ENCODE peak calls at places on chromosomes 2 and 18, in eight cellular contexts. T, V, N, A, U, P, M and S are unnamed samples. For H3K4me1 and H3K36me3, the result is how much of the 10 kb centered on the place peaks cover.

GRCh38 chr2:198116652-198117175 is 312.3 kb downstream of the PLCL1 start:
- DNase-seq in T (no peak), V (no peak), N (no peak), A (no peak), U (no peak), P (no peak), M (no peak), S (no peak)

GRCh38 chr2:116952254-116952653 is 862.2 kb upstream of the DDX18 start:
- DNase-seq in T (peak), V (no peak), N (no peak), A (no peak), U (no peak), P (no peak), M (no peak), S (no peak)

GRCh38 chr2:58967736-58968135 is 726.6 kb upstream of the FANCL start:
- DNase-seq in T (no peak), V (peak), N (no peak), A (no peak), U (no peak), P (no peak), M (no peak), S (no peak)

GRCh38 chr2:101341901-101342624 is 33.6 kb upstream of the RNF149 start:
- DNase-seq in T (peak), V (peak), N (peak), A (peak), U (peak), P (peak), M (peak), S (peak)

GRCh38 chr2:239950144-239950920 is 74.8 kb downstream of the NDUFA10 start:
- DNase-seq in T (no peak), V (no peak), N (no peak), A (no peak), U (no peak), P (peak), M (no peak), S (no peak)

GRCh38 chr2:239223029-239223329 is 177.8 kb downstream of the HDAC4 start:
- DNase-seq in T (no peak), V (no peak), N (no peak), A (no peak), U (no peak), P (no peak), M (peak), S (no peak)

GRCh38 chr2:200756618-200757321 is 54.9 kb upstream of the BZW1 start:
- DNase-seq in T (no peak), V (no peak), N (no peak), A (no peak), U (no peak), P (no peak), M (no peak), S (peak)

GRCh38 chr2:128520340-128520739 is 201.7 kb upstream of the HS6ST1 start:
- DNase-seq in T (no peak), V (no peak), N (no peak), A (no peak), U (no peak), P (no peak), M (no peak), S (no peak)

GRCh38 chr2:207119048-207119447 is 46.7 kb downstream of the KLF7 start:
- DNase-seq in T (no peak), V (no peak), N (no peak), A (no peak), U (no peak), P (no peak), M (no peak), S (no peak)

GRCh38 chr2:73033142-73033765 is 38.3 kb downstream of the SFXN5 start:
- DNase-seq in T (no peak), V (no peak), N (no peak), A (no peak), U (no peak), P (no peak), M (no peak), S (no peak)

GRCh38 chr2:216372761-216373291 is 543 bp upstream of the MARCHF4 start:
- DNase-seq in T (no peak), V (no peak), N (no peak), A (no peak), U (no peak), P (no peak), M (no peak), S (no peak)

GRCh38 chr2:61463769-61464475 is 7.0 kb downstream of the USP34 start:
- DNase-seq in T (no peak), V (no peak), N (no peak), A (no peak), U (no peak), P (no peak), M (no peak), S (no peak)

GRCh38 chr2:242069018-242069417 is 199.5 kb downstream of the RTP5 start:
- DNase-seq in T (no peak), V (no peak), N (no peak), A (no peak), U (no peak), P (no peak), M (no peak), S (no peak)

GRCh38 chr2:231039821-231040364 is 2.6 kb downstream of the C2orf72 start:
- DNase-seq in T (no peak), V (no peak), N (no peak), A (no peak), U (no peak), P (no peak), M (no peak), S (no peak)

GRCh38 chr18:58388736-58389135 is 240.2 kb downstream of the ALPK2 start:
- DNase-seq in T (no peak), V (no peak), N (no peak), A (no peak), U (no peak), P (no peak), M (no peak), S (no peak)

GRCh38 chr2:75100691-75101236 is 98.6 kb downstream of the TACR1 start:
- DNase-seq in T (no peak), V (no peak), N (no peak), A (no peak), U (no peak), P (no peak), M (no peak), S (no peak)

GRCh38 chr2:134647607-134648256 is 71.1 kb downstream of the TMEM163 start:
- DNase-seq in T (no peak), V (no peak), N (no peak), A (no peak), U (no peak), P (no peak), M (no peak), S (no peak)

GRCh38 chr2:228048838-228049490 is 132.5 kb downstream of the SPHKAP start:
- DNase-seq in T (peak), V (no peak), N (no peak), A (no peak), U (no peak), P (no peak), M (peak), S (peak)

GRCh38 chr2:157233506-157233905 is 24.0 kb upstream of the GALNT5 start:
- DNase-seq in T (no peak), V (no peak), N (no peak), A (no peak), U (no peak), P (no peak), M (no peak), S (no peak)

GRCh38 chr2:200003444-200003843 is 48.1 kb downstream of the MAIP1 start:
- DNase-seq in T (no peak), V (no peak), N (no peak), A (no peak), U (no peak), P (no peak), M (no peak), S (no peak)

GRCh38 chr2:145114726-145115125 is 594.8 kb upstream of the ZEB2 start:
- DNase-seq in T (no peak), V (no peak), N (no peak), A (no peak), U (no peak), P (no peak), M (no peak), S (no peak)

GRCh38 chr18:44741070-44741469 is 60.4 kb downstream of the SETBP1 start:
- DNase-seq in T (no peak), V (no peak), N (no peak), A (no peak), U (no peak), P (no peak), M (no peak), S (no peak)

GRCh38 chr2:152176113-152176714 is 651 bp upstream of the STAM2 start:
- DNase-seq in T (no peak), V (no peak), N (no peak), A (no peak), U (no peak), P (no peak), M (no peak), S (no peak)

GRCh38 chr2:194333091-194333490 is 1323.9 kb upstream of the SLC39A10 start:
- DNase-seq in T (no peak), V (no peak), N (no peak), A (no peak), U (no peak), P (no peak), M (no peak), S (no peak)

GRCh38 chr2:23530121-23530908 is 145.3 kb downstream of the KLHL29 start:
- DNase-seq in T (no peak), V (no peak), N (no peak), A (no peak), U (no peak), P (no peak), M (no peak), S (no peak)

GRCh38 chr18:3046216-3046808 is 33.4 kb upstream of the LPIN2 start:
- DNase-seq in T (no peak), V (no peak), N (no peak), A (no peak), U (no peak), P (no peak), M (no peak), S (no peak)

GRCh38 chr2:6872412-6872811 is 5.2 kb upstream of the RSAD2 start:
- DNase-seq in T (no peak), V (no peak), N (no peak), A (no peak), U (no peak), P (no peak), M (no peak), S (no peak)

GRCh38 chr18:77042583-77042982 is 90.0 kb downstream of the MBP start:
- DNase-seq in T (no peak), V (no peak), N (no peak), A (peak), U (no peak), P (no peak), M (no peak), S (no peak)

GRCh38 chr18:7069191-7069590 is 48.4 kb downstream of the LAMA1 start:
- DNase-seq in T (no peak), V (no peak), N (no peak), A (no peak), U (no peak), P (no peak), M (no peak), S (peak)

GRCh38 chr2:3204031-3204430 is 173.6 kb downstream of the EIPR1 start:
- DNase-seq in T (no peak), V (no peak), N (no peak), A (no peak), U (no peak), P (no peak), M (no peak), S (no peak)

GRCh38 chr2:95569170-95569569 is 22.6 kb upstream of the TRIM43 start:
- DNase-seq in T (no peak), V (no peak), N (no peak), A (no peak), U (no peak), P (no peak), M (no peak), S (no peak)

GRCh38 chr2:136005462-136006205 is 20.2 kb upstream of the DARS1 start:
- DNase-seq in T (no peak), V (no peak), N (no peak), A (no peak), U (no peak), P (no peak), M (no peak), S (no peak)

GRCh38 chr2:106192752-106193490 is 1.2 kb downstream of the UXS1 start:
- DNase-seq in T (peak), V (no peak), N (no peak), A (no peak), U (peak), P (no peak), M (no peak), S (no peak)

GRCh38 chr2:230690439-230690838 is 22.2 kb upstream of the CAB39 start:
- DNase-seq in T (peak), V (peak), N (no peak), A (no peak), U (no peak), P (no peak), M (peak), S (no peak)

GRCh38 chr2:136127356-136127755 is 9.4 kb upstream of the CXCR4 start:
- DNase-seq in T (no peak), V (no peak), N (no peak), A (no peak), U (peak), P (no peak), M (no peak), S (no peak)

GRCh38 chr2:160666019-160666676 is 172.5 kb upstream of the RBMS1 start:
- DNase-seq in T (no peak), V (peak), N (no peak), A (no peak), U (no peak), P (no peak), M (no peak), S (no peak)

GRCh38 chr2:119158563-119159347 is at the start of gene C1QL2:
- DNase-seq in T (peak), V (no peak), N (no peak), A (no peak), U (no peak), P (no peak), M (no peak), S (no peak)

GRCh38 chr2:101533611-101534601 is 59.0 kb upstream of the RFX8 start:
- DNase-seq in T (no peak), V (no peak), N (no peak), A (peak), U (no peak), P (no peak), M (no peak), S (no peak)

GRCh38 chr2:236352761-236353593 is 88.8 kb upstream of the ASB18 start:
- DNase-seq in T (peak), V (peak), N (peak), A (no peak), U (peak), P (no peak), M (peak), S (no peak)

GRCh38 chr2:207876834-207877535 is 107.3 kb upstream of the FZD5 start:
- DNase-seq in T (no peak), V (no peak), N (no peak), A (no peak), U (no peak), P (no peak), M (no peak), S (no peak)

GRCh38 chr2:179538406-179538805 is 273.8 kb upstream of the SESTD1 start:
- DNase-seq in T (no peak), V (no peak), N (no peak), A (no peak), U (no peak), P (no peak), M (no peak), S (no peak)

GRCh38 chr2:179539112-179539511 is 274.5 kb upstream of the SESTD1 start:
- DNase-seq in T (no peak), V (no peak), N (no peak), A (no peak), U (no peak), P (no peak), M (no peak), S (no peak)

GRCh38 chr2:179543361-179543901 is 278.8 kb upstream of the SESTD1 start:
- DNase-seq in T (no peak), V (no peak), N (no peak), A (no peak), U (no peak), P (no peak), M (no peak), S (peak)

GRCh38 chr2:179545024-179545423 is 280.4 kb upstream of the SESTD1 start:
- DNase-seq in T (no peak), V (no peak), N (no peak), A (no peak), U (no peak), P (no peak), M (no peak), S (no peak)

DNA sequence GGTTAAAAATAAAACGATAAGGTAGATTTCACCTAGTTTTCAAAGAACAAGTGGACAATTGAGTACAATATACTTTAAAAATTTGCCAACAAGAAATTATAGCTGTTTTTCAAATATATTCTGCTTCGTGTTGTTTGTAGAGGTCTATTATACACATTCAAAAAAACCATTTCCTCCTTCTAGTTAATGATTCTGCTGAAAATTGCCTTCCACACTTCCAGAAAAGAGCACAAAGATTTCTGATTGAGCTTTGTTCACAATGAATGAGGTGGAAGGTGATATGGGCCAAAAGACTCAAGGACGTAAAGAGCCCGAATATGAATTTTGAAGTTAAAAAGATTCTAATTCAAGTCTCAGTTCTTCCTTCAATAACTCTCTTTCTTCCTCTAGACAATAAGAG is 277.0 kb upstream of the SESTD1 start:
- DNase-seq in T (no peak), V (no peak), N (no peak), A (no peak), U (no peak), P (no peak), M (no peak), S (no peak)
- H3K4me1 ChIP-seq in T (under half), V (under half), N (under half), A (under half), U (under half), P (under half), M (under half), S (under half)

GRCh38 chr18:13003466-13003896 is 12.3 kb downstream of the CEP192 start:
- DNase-seq in T (peak), V (peak), N (peak), A (no peak), U (peak), P (no peak), M (peak), S (peak)
- H3K36me3 ChIP-seq in T (under half), V (under half), N (half or more), A (under half), U (under half), P (under half), M (under half), S (under half)

GRCh38 chr2:214587442-214587841 is 176.6 kb downstream of the VWC2L start:
- DNase-seq in T (no peak), V (no peak), N (peak), A (no peak), U (no peak), P (no peak), M (no peak), S (peak)
- TF ChIP-seq CTCF in T (no peak), V (no peak), N (peak), A (no peak), U (no peak), P (no peak), M (no peak), S (peak)

GRCh38 chr18:42339324-42339723 is 384.3 kb downstream of the PIK3C3 start:
- DNase-seq in T (no peak), V (no peak), N (no peak), A (no peak), U (no peak), P (no peak), M (no peak), S (no peak)
- H3K4me1 ChIP-seq in T (under half), V (under half), N (under half), A (under half), U (under half), P (under half), M (under half), S (under half)

GRCh38 chr2:220887880-220888279 is 684.2 kb downstream of the EPHA4 start:
- DNase-seq in T (no peak), V (no peak), N (no peak), A (no peak), U (no peak), P (no peak), M (no peak), S (no peak)

GRCh38 chr2:220882507-220882906 is 689.6 kb downstream of the EPHA4 start:
- DNase-seq in T (no peak), V (no peak), N (no peak), A (no peak), U (no peak), P (no peak), M (no peak), S (no peak)

GRCh38 chr2:220880623-220881022 is 691.5 kb downstream of the EPHA4 start:
- DNase-seq in T (no peak), V (no peak), N (no peak), A (no peak), U (no peak), P (no peak), M (no peak), S (no peak)

GRCh38 chr2:220887271-220887870 is 684.7 kb downstream of the EPHA4 start:
- DNase-seq in T (no peak), V (no peak), N (no peak), A (no peak), U (no peak), P (no peak), M (no peak), S (no peak)

DNA sequence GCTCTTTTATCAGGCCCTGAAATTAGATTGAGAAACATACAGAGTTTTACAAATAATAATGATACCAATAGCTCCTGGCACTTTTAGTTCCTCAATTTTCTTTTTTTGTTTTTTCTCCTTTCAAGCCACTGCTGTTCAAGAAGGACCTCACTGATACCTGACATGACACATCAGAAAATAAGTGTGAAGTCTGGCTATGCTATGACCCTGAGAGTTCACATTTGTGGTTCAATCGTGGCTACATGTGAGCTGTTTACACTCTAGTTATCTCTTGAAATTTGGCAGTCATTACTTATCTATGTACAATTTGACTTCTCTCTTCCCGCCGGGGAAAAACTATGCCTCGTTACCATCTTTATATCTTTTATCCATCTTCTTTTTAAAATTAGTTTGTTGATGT is 686.5 kb downstream of the EPHA4 start:
- DNase-seq in T (no peak), V (no peak), N (no peak), A (no peak), U (no peak), P (no peak), M (no peak), S (no peak)
- H3K36me3 ChIP-seq in T (under half), V (under half), N (under half), A (under half), U (under half), P (under half), M (under half), S (under half)

DNA sequence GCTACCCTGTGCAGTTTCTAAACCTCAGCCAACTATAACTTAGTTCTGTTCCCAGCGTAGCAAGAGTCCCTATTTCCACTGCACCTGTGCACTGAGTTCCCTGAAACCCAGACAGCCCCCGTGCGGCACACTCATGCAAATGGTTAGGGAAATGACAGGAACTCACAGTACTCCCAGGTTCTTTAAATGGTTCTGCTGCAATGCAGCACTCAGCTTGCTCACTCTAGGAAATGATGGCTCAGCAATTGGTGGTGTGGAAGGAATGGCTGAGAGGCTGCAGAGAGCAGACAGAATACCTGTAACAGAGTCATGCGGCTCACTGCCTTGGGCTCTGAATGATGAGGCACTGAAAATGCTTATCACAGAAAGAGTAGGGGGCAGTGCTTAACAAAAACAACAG is 143.0 kb downstream of the RAD51AP2 start:
- DNase-seq in T (no peak), V (no peak), N (no peak), A (no peak), U (no peak), P (no peak), M (no peak), S (no peak)
- TF ChIP-seq CTCF in T (no peak), V (no peak), N (no peak), A (no peak), U (no peak), P (no peak), M (no peak), S (no peak)

GRCh38 chr2:1717129-1717528 is 27.2 kb downstream of the PXDN start:
- DNase-seq in T (peak), V (no peak), N (no peak), A (peak), U (no peak), P (peak), M (no peak), S (no peak)
- H3K4me1 ChIP-seq in T (under half), V (half or more), N (under half), A (under half), U (under half), P (under half), M (under half), S (under half)

DNA sequence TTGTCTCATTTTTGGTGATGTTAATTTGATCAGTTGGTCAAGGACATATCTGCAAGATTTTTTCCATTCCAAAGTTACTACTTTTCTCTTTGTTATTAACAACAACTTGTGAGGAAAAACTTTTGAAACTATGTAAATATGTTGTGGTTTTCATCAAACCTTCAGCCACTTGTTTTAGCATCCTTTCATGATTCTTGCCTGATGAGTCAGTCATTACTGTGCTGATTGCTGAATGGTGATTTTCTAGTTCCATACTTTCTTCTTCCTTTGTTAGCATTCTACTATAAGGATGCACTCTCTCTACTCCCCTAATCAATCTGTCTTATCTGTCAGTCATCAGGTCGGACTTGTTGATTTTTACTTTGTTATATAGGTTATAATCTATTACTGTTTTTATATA is 10.9 kb downstream of the TMEM87B start:
- DNase-seq in T (no peak), V (no peak), N (no peak), A (no peak), U (no peak), P (no peak), M (no peak), S (no peak)
- H3K36me3 ChIP-seq in T (under half), V (under half), N (half or more), A (half or more), U (under half), P (under half), M (half or more), S (under half)